ENCODE peak calls at places on chromosomes 13 and 19, in six cellular contexts. One of them, this sample, is unnamed.
A peak's percentile ranks its signal among the peaks of the same experiment; 100 is the strongest.

GRCh38 chr19:38101723-38102122 is 122.3 kb downstream of the DPF1 start:
- DNase-seq in brain microvascular endothelial cell: no peak
- DNase-seq in cardiac muscle cell: no peak
- DNase-seq in cardiac fibroblast: no peak
- DNase-seq in osteoblast: no peak
- DNase-seq in IMR-90: no peak
- DNase-seq in this sample: no peak

GRCh38 chr19:3833578-3834348 is 35.1 kb downstream of the ZFR2 start:
- DNase-seq in brain microvascular endothelial cell: no peak
- DNase-seq in cardiac muscle cell: no peak
- DNase-seq in cardiac fibroblast: no peak
- DNase-seq in osteoblast: peak; percentile 73
- DNase-seq in IMR-90: no peak
- DNase-seq in this sample: no peak

GRCh38 chr19:55579766-55580621 is 654 bp downstream of the ZNF579 start:
- DNase-seq in brain microvascular endothelial cell: no peak
- DNase-seq in cardiac muscle cell: peak; percentile 44
- DNase-seq in cardiac fibroblast: peak; percentile 34
- DNase-seq in osteoblast: peak; percentile 97
- DNase-seq in IMR-90: peak; percentile 41
- DNase-seq in this sample: no peak

GRCh38 chr19:46599716-46600392 is 1.3 kb upstream of the CALM3 start:
- DNase-seq in brain microvascular endothelial cell: no peak
- DNase-seq in cardiac muscle cell: no peak
- DNase-seq in cardiac fibroblast: no peak
- DNase-seq in osteoblast: peak; percentile 73
- DNase-seq in IMR-90: no peak
- DNase-seq in this sample: no peak

GRCh38 chr19:47239610-47240296 is 8.8 kb upstream of the BBC3 start:
- DNase-seq in brain microvascular endothelial cell: no peak
- DNase-seq in cardiac muscle cell: peak; percentile 65
- DNase-seq in cardiac fibroblast: peak; percentile 19
- DNase-seq in osteoblast: peak; percentile 96
- DNase-seq in IMR-90: peak; percentile 47
- DNase-seq in this sample: peak; percentile 89

GRCh38 chr19:33374406-33374703 is 846 bp downstream of the CEBPG start:
- DNase-seq in brain microvascular endothelial cell: no peak
- DNase-seq in cardiac muscle cell: no peak
- DNase-seq in cardiac fibroblast: peak; percentile 43
- DNase-seq in osteoblast: peak; percentile 67
- DNase-seq in IMR-90: peak; percentile 27
- DNase-seq in this sample: peak; percentile 83

GRCh38 chr13:61286148-61286745 is 129.4 kb downstream of the PCDH20 start:
- DNase-seq in brain microvascular endothelial cell: no peak
- DNase-seq in cardiac muscle cell: no peak
- DNase-seq in cardiac fibroblast: no peak
- DNase-seq in osteoblast: no peak
- DNase-seq in IMR-90: no peak
- DNase-seq in this sample: no peak

GRCh38 chr13:21060063-21060826 is 1.1 kb downstream of the LATS2 start:
- DNase-seq in brain microvascular endothelial cell: no peak
- DNase-seq in cardiac muscle cell: peak; percentile 63
- DNase-seq in cardiac fibroblast: peak; percentile 60
- DNase-seq in osteoblast: peak; percentile 82
- DNase-seq in IMR-90: peak; percentile 51
- DNase-seq in this sample: peak; percentile 89

GRCh38 chr13:112891477-112892401 is 77.3 kb upstream of the MCF2L start:
- DNase-seq in brain microvascular endothelial cell: no peak
- DNase-seq in cardiac muscle cell: no peak
- DNase-seq in cardiac fibroblast: no peak
- DNase-seq in osteoblast: peak; percentile 90
- DNase-seq in IMR-90: no peak
- DNase-seq in this sample: no peak

GRCh38 chr19:32406161-32407003 is 812 bp downstream of the DPY19L3 start:
- DNase-seq in brain microvascular endothelial cell: no peak
- DNase-seq in cardiac muscle cell: no peak
- DNase-seq in cardiac fibroblast: no peak
- DNase-seq in osteoblast: peak; percentile 62
- DNase-seq in IMR-90: no peak
- DNase-seq in this sample: peak; percentile 43

GRCh38 chr13:26513931-26514330 is 43.6 kb upstream of the WASF3 start:
- DNase-seq in brain microvascular endothelial cell: no peak
- DNase-seq in cardiac muscle cell: no peak
- DNase-seq in cardiac fibroblast: no peak
- DNase-seq in osteoblast: no peak
- DNase-seq in IMR-90: no peak
- DNase-seq in this sample: no peak

GRCh38 chr19:2275588-2276428 is 6.2 kb downstream of the PEAK3 start:
- DNase-seq in brain microvascular endothelial cell: no peak
- DNase-seq in cardiac muscle cell: no peak
- DNase-seq in cardiac fibroblast: no peak
- DNase-seq in osteoblast: peak; percentile 62
- DNase-seq in IMR-90: no peak
- DNase-seq in this sample: no peak

GRCh38 chr13:36370108-36370429 is 23.9 kb upstream of the SPART start:
- DNase-seq in brain microvascular endothelial cell: no peak
- DNase-seq in cardiac muscle cell: no peak
- DNase-seq in cardiac fibroblast: no peak
- DNase-seq in osteoblast: no peak
- DNase-seq in IMR-90: no peak
- DNase-seq in this sample: no peak

GRCh38 chr19:7874080-7874856 is at the start of gene PRR36:
- DNase-seq in brain microvascular endothelial cell: no peak
- DNase-seq in cardiac muscle cell: no peak
- DNase-seq in cardiac fibroblast: no peak
- DNase-seq in osteoblast: peak; percentile 81
- DNase-seq in IMR-90: no peak
- DNase-seq in this sample: no peak

GRCh38 chr13:87872813-87873212 is 201.6 kb downstream of the SLITRK5 start:
- DNase-seq in brain microvascular endothelial cell: no peak
- DNase-seq in cardiac muscle cell: no peak
- DNase-seq in cardiac fibroblast: no peak
- DNase-seq in osteoblast: no peak
- DNase-seq in IMR-90: no peak
- DNase-seq in this sample: no peak

GRCh38 chr19:55372316-55373081 is 2.2 kb upstream of the IL11 start:
- DNase-seq in brain microvascular endothelial cell: peak; percentile 23
- DNase-seq in cardiac muscle cell: peak; percentile 36
- DNase-seq in cardiac fibroblast: no peak
- DNase-seq in osteoblast: no peak
- DNase-seq in IMR-90: peak; percentile 84
- DNase-seq in this sample: no peak

GRCh38 chr19:7397687-7398086 is 49.0 kb downstream of the ARHGEF18 start:
- DNase-seq in brain microvascular endothelial cell: peak; percentile 89
- DNase-seq in cardiac muscle cell: peak; percentile 90
- DNase-seq in cardiac fibroblast: peak; percentile 95
- DNase-seq in osteoblast: peak; percentile 95
- DNase-seq in IMR-90: peak; percentile 90
- DNase-seq in this sample: no peak

GRCh38 chr13:106630162-106630561 is 62.2 kb upstream of the ARGLU1 start:
- DNase-seq in brain microvascular endothelial cell: no peak
- DNase-seq in cardiac muscle cell: no peak
- DNase-seq in cardiac fibroblast: no peak
- DNase-seq in osteoblast: no peak
- DNase-seq in IMR-90: no peak
- DNase-seq in this sample: no peak

GRCh38 chr19:409515-410242 is 732 bp upstream of the C2CD4C start:
- DNase-seq in brain microvascular endothelial cell: no peak
- DNase-seq in cardiac muscle cell: no peak
- DNase-seq in cardiac fibroblast: no peak
- DNase-seq in osteoblast: peak; percentile 88
- DNase-seq in IMR-90: no peak
- DNase-seq in this sample: no peak

GRCh38 chr19:43624933-43625332 is 5.5 kb upstream of the ZNF428 start:
- DNase-seq in brain microvascular endothelial cell: no peak
- DNase-seq in cardiac muscle cell: peak; percentile 57
- DNase-seq in cardiac fibroblast: peak; percentile 56
- DNase-seq in osteoblast: peak; percentile 84
- DNase-seq in IMR-90: peak; percentile 8
- DNase-seq in this sample: peak; percentile 69

GRCh38 chr19:35963514-35963913 is 27.3 kb downstream of the LRFN3 start:
- DNase-seq in brain microvascular endothelial cell: peak; percentile 53
- DNase-seq in cardiac muscle cell: peak; percentile 73
- DNase-seq in cardiac fibroblast: peak; percentile 64
- DNase-seq in osteoblast: peak; percentile 95
- DNase-seq in IMR-90: peak; percentile 56
- DNase-seq in this sample: no peak

GRCh38 chr19:13176345-13176744 is 26.1 kb downstream of the IER2 start:
- DNase-seq in brain microvascular endothelial cell: no peak
- DNase-seq in cardiac muscle cell: no peak
- DNase-seq in cardiac fibroblast: no peak
- DNase-seq in osteoblast: peak; percentile 53
- DNase-seq in IMR-90: no peak
- DNase-seq in this sample: no peak

GRCh38 chr19:13171146-13171545 is 20.9 kb downstream of the IER2 start:
- DNase-seq in brain microvascular endothelial cell: no peak
- DNase-seq in cardiac muscle cell: no peak
- DNase-seq in cardiac fibroblast: no peak
- DNase-seq in osteoblast: no peak
- DNase-seq in IMR-90: no peak
- DNase-seq in this sample: no peak

GRCh38 chr19:13172335-13173128 is 22.3 kb downstream of the IER2 start:
- DNase-seq in brain microvascular endothelial cell: peak; percentile 84
- DNase-seq in cardiac muscle cell: peak; percentile 80
- DNase-seq in cardiac fibroblast: peak; percentile 87
- DNase-seq in osteoblast: peak; percentile 92
- DNase-seq in IMR-90: peak; percentile 83
- DNase-seq in this sample: peak; percentile 97

GRCh38 chr19:13169769-13170168 is 19.6 kb downstream of the IER2 start:
- DNase-seq in brain microvascular endothelial cell: peak; percentile 40
- DNase-seq in cardiac muscle cell: peak; percentile 22
- DNase-seq in cardiac fibroblast: peak; percentile 51
- DNase-seq in osteoblast: peak; percentile 97
- DNase-seq in IMR-90: peak; percentile 65
- DNase-seq in this sample: no peak

DNA sequence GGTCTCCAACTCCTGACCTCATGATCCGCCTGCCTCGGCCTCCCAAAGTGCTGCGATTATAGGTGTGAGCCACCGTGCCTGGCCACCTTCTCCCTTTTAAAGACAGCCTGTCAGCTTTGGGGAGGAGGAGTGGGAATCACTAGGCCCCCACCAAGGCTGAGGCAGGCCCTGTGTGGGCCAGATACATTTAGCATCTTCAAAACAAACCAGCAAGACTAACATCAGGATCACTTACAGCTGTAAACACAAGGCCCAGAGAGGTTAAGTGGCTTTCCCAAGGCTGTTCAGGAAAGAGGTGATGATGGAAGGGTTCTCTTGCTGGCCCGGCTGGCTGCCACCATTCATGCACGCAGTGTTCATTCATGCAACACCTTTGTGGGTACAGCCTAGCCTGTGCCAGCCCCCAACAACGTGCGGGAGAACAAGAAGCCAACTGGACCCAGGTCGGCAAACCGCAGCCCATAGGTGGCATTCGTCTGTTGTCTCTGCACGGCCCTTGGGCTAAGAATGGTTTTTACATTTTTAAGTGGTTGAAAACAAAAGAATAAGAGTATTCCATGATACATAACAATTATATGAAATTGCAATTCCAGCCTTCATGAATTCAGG is 23.0 kb downstream of the IER2 start:
- DNase-seq in brain microvascular endothelial cell: no peak
- DNase-seq in cardiac muscle cell: no peak
- DNase-seq in cardiac fibroblast: no peak
- DNase-seq in osteoblast: peak; percentile 45
- DNase-seq in IMR-90: no peak
- DNase-seq in this sample: no peak
- H3K4me3 ChIP-seq in brain microvascular endothelial cell: no peak overlapping the region
- H3K4me3 ChIP-seq in cardiac muscle cell: no peak overlapping the region
- H3K4me3 ChIP-seq in cardiac fibroblast: no peak overlapping the region
- H3K4me3 ChIP-seq in osteoblast: no peak overlapping the region
- H3K4me3 ChIP-seq in IMR-90: no peak overlapping the region
- H3K4me3 ChIP-seq in this sample: no peak overlapping the region

GRCh38 chr13:64078480-64078936 is 2662.9 kb upstream of the PCDH20 start:
- DNase-seq in brain microvascular endothelial cell: no peak
- DNase-seq in cardiac muscle cell: no peak
- DNase-seq in cardiac fibroblast: no peak
- DNase-seq in osteoblast: peak; percentile 27
- DNase-seq in IMR-90: no peak
- DNase-seq in this sample: no peak
- TF ChIP-seq CTCF in brain microvascular endothelial cell: no peak
- TF ChIP-seq CTCF in cardiac muscle cell: no peak
- TF ChIP-seq CTCF in cardiac fibroblast: no peak
- TF ChIP-seq CTCF in osteoblast: no peak
- TF ChIP-seq CTCF in IMR-90: no peak
- TF ChIP-seq CTCF in this sample: no peak

DNA sequence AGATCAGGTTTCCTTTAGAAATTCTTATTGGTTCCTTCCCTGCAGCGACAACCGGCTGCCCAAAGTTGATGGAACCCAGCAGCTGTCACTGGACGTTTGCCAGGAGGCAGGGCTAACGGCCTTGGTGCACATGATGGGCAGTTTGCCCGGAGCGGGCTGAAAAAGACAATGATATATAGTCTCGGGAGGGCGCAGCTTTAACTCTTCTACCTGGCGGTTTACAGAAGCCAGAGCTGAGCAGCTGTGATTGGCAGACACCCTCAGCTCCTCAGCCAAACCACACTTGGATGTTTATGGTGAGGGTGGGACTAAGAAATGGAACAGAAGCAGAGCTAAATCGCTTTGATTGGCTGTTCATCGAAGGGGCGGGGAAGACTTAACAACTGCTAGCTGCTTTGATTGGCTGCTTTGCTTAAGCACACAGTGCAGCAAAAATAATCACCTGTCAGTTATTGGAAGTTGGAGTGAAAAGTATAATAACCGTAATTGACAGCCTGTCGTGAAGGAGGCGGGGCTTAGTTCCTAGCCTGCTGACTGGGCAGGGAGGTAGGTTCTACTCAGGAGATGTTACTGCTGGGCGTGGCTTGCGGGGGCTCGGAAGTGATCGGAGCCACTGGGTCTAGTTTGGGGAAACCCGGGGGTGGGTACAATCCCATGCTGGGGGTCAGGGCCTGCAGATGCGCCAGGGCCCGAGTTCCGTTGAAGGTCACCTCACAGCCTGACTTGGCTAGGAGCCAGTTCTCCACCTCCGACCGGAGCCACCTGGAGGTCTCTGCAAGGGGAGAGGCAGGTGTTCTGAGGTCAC is 7.5 kb downstream of the EMP3 start:
- DNase-seq in brain microvascular endothelial cell: peak; percentile 98
- DNase-seq in cardiac muscle cell: peak; percentile 98
- DNase-seq in cardiac fibroblast: peak; percentile 98
- DNase-seq in osteoblast: peak; percentile 99
- DNase-seq in IMR-90: peak; percentile 98
- DNase-seq in this sample: peak; percentile 98
- H3K4me3 ChIP-seq in brain microvascular endothelial cell: peak overlapping the region; percentile 45
- H3K4me3 ChIP-seq in cardiac muscle cell: peak overlapping the region; percentile 26
- H3K4me3 ChIP-seq in cardiac fibroblast: peak overlapping the region; percentile 13
- H3K4me3 ChIP-seq in osteoblast: peak overlapping the region; percentile 64
- H3K4me3 ChIP-seq in IMR-90: no peak overlapping the region
- H3K4me3 ChIP-seq in this sample: peak overlapping the region; percentile 20

GRCh38 chr13:111460548-111461444 is 140.4 kb downstream of the TEX29 start:
- DNase-seq in brain microvascular endothelial cell: peak; percentile 44
- DNase-seq in cardiac muscle cell: peak; percentile 41
- DNase-seq in cardiac fibroblast: peak; percentile 67
- DNase-seq in osteoblast: no peak
- DNase-seq in IMR-90: peak; percentile 47
- DNase-seq in this sample: peak; percentile 86
- TF ChIP-seq CTCF in brain microvascular endothelial cell: peak; percentile 67
- TF ChIP-seq CTCF in cardiac muscle cell: peak; percentile 34
- TF ChIP-seq CTCF in cardiac fibroblast: peak; percentile 56
- TF ChIP-seq CTCF in osteoblast: peak; percentile 40
- TF ChIP-seq CTCF in IMR-90: peak; percentile 45
- TF ChIP-seq CTCF in this sample: no peak

GRCh38 chr13:23805015-23805583 is 84.1 kb downstream of the MIPEP start:
- DNase-seq in brain microvascular endothelial cell: no peak
- DNase-seq in cardiac muscle cell: no peak
- DNase-seq in cardiac fibroblast: no peak
- DNase-seq in osteoblast: no peak
- DNase-seq in IMR-90: no peak
- DNase-seq in this sample: no peak
- H3K4me3 ChIP-seq in brain microvascular endothelial cell: no peak overlapping the region
- H3K4me3 ChIP-seq in cardiac muscle cell: no peak overlapping the region
- H3K4me3 ChIP-seq in cardiac fibroblast: no peak overlapping the region
- H3K4me3 ChIP-seq in osteoblast: no peak overlapping the region
- H3K4me3 ChIP-seq in IMR-90: no peak overlapping the region
- H3K4me3 ChIP-seq in this sample: no peak overlapping the region